ENCODE peak calls at places on chromosome 18, in nine cellular contexts. U is epithelial cell of esophagus, J is ACHN, S is AG09309, M is HEK293T, A is NCI-H82, T is NCI-H1092 treated with DMSO at 0.1 percent for 48 hours, D is NCI-H1105, X is nucleus accumbens. H is an unnamed sample.

GRCh38 chr18:36189486-36189885 is 2.2 kb downstream of the MOCOS start:
- DNase-seq in U (no peak), J (no peak), S (no peak), M (no peak), A (no peak), T (no peak), D (no peak), X (no peak), H (no peak)

GRCh38 chr18:77127769-77128671 is 4.6 kb downstream of the MBP start:
- DNase-seq in U (peak; percentile 99), J (peak; percentile 63), S (peak; percentile 84), M (no peak), A (no peak), T (no peak), D (no peak), X (no peak), H (peak; percentile 91)

GRCh38 chr18:51890762-51891161 is 449.2 kb upstream of the DCC start:
- DNase-seq in U (peak; percentile 64), J (peak; percentile 93), S (no peak), M (no peak), A (no peak), T (peak; percentile 88), D (peak; percentile 97), X (no peak), H (peak; percentile 1)

GRCh38 chr18:5059540-5060032 is 137.5 kb downstream of the AKAIN1 start:
- DNase-seq in U (no peak), J (no peak), S (no peak), M (no peak), A (no peak), T (no peak), D (no peak), X (no peak), H (no peak)

GRCh38 chr18:11862468-11863137 is 11.4 kb downstream of the CHMP1B start:
- DNase-seq in U (no peak), J (no peak), S (no peak), M (no peak), A (no peak), T (no peak), D (no peak), X (no peak), H (no peak)

GRCh38 chr18:59063912-59064311 is 75.8 kb upstream of the SEC11C start:
- DNase-seq in U (no peak), J (no peak), S (no peak), M (no peak), A (no peak), T (no peak), D (no peak), X (no peak), H (no peak)

GRCh38 chr18:60090170-60090569 is 190.4 kb downstream of the PMAIP1 start:
- DNase-seq in U (peak; percentile 14), J (no peak), S (no peak), M (no peak), A (peak; percentile 33), T (peak; percentile 28), D (no peak), X (no peak), H (no peak)

GRCh38 chr18:21686282-21687105 is 18.1 kb downstream of the ABHD3 start:
- DNase-seq in U (no peak), J (no peak), S (no peak), M (no peak), A (peak; percentile 10), T (no peak), D (no peak), X (no peak), H (no peak)

GRCh38 chr18:79513381-79514081 is 117.8 kb downstream of the NFATC1 start:
- DNase-seq in U (no peak), J (no peak), S (no peak), M (no peak), A (no peak), T (no peak), D (no peak), X (no peak), H (no peak)

GRCh38 chr18:57910817-57911216 is 107.7 kb upstream of the ATP8B1 start:
- DNase-seq in U (no peak), J (peak; percentile 26), S (no peak), M (peak; percentile 28), A (peak; percentile 17), T (no peak), D (no peak), X (no peak), H (no peak)

GRCh38 chr18:66749030-66749429 is 145.1 kb upstream of the CDH19 start:
- DNase-seq in U (peak; percentile 5), J (no peak), S (no peak), M (no peak), A (peak; percentile 8), T (no peak), D (no peak), X (no peak), H (no peak)

GRCh38 chr18:56884511-56884910 is 233.4 kb downstream of the WDR7 start:
- DNase-seq in U (peak; percentile 39), J (no peak), S (no peak), M (no peak), A (no peak), T (no peak), D (peak; percentile 30), X (no peak), H (no peak)

GRCh38 chr18:21099442-21099841 is 12.2 kb downstream of the ROCK1 start:
- DNase-seq in U (no peak), J (no peak), S (no peak), M (no peak), A (no peak), T (no peak), D (no peak), X (no peak), H (no peak)

GRCh38 chr18:34222396-34223163 is 2.1 kb downstream of the NOL4 start:
- DNase-seq in U (peak; percentile 25), J (no peak), S (no peak), M (peak; percentile 64), A (peak; percentile 86), T (peak; percentile 94), D (peak; percentile 65), X (peak; percentile 41), H (no peak)

GRCh38 chr18:6929370-6930102 is 188.1 kb downstream of the LAMA1 start:
- DNase-seq in U (no peak), J (no peak), S (no peak), M (no peak), A (no peak), T (no peak), D (no peak), X (no peak), H (no peak)

GRCh38 chr18:75553021-75553420 is 125.5 kb upstream of the SMIM21 start:
- DNase-seq in U (no peak), J (no peak), S (no peak), M (no peak), A (no peak), T (no peak), D (no peak), X (no peak), H (no peak)

H was measured in GM04503.